ENCODE peak calls at places on chromosome 14, in four cellular contexts. One of them, this sample, is unnamed.

GRCh38 chr14:92198804-92199203 is 77.0 kb downstream of the CPSF2 start:
- DNase-seq in anterior cingulate cortex: no peak
- DNase-seq in HT1080: no peak
- DNase-seq in stimulated activated naive CD4-positive, alpha-beta T cell: no peak
- DNase-seq in this sample: no peak

GRCh38 chr14:65318636-65319506 is 93.7 kb upstream of the FUT8 start:
- DNase-seq in HT1080: no peak
- DNase-seq in stimulated activated naive CD4-positive, alpha-beta T cell: no peak
- DNase-seq in anterior cingulate cortex: no peak
- DNase-seq in this sample: no peak

GRCh38 chr14:61668267-61668666 is 27.0 kb upstream of the HIF1A start:
- DNase-seq in anterior cingulate cortex: no peak
- DNase-seq in HT1080: peak; percentile 76
- DNase-seq in stimulated activated naive CD4-positive, alpha-beta T cell: no peak
- DNase-seq in this sample: no peak

GRCh38 chr14:96567289-96567899 is 65.2 kb downstream of the PAPOLA start:
- DNase-seq in anterior cingulate cortex: peak; percentile 15
- DNase-seq in stimulated activated naive CD4-positive, alpha-beta T cell: no peak
- DNase-seq in HT1080: peak; percentile 26
- DNase-seq in this sample: peak; percentile 12

GRCh38 chr14:67722293-67722692 is 20.6 kb downstream of the RDH12 start:
- DNase-seq in HT1080: peak; percentile 12
- DNase-seq in stimulated activated naive CD4-positive, alpha-beta T cell: no peak
- DNase-seq in anterior cingulate cortex: peak; percentile 82
- DNase-seq in this sample: no peak

GRCh38 chr14:91883770-91884169 is 16.4 kb upstream of the TC2N start:
- DNase-seq in anterior cingulate cortex: no peak
- DNase-seq in stimulated activated naive CD4-positive, alpha-beta T cell: no peak
- DNase-seq in HT1080: no peak
- DNase-seq in this sample: no peak

GRCh38 chr14:90491868-90492560 is 95.2 kb downstream of the CALM1 start:
- DNase-seq in stimulated activated naive CD4-positive, alpha-beta T cell: no peak
- DNase-seq in anterior cingulate cortex: peak; percentile 67
- DNase-seq in HT1080: no peak
- DNase-seq in this sample: no peak

GRCh38 chr14:55412686-55413085 is 1.1 kb upstream of the ATG14 start:
- DNase-seq in stimulated activated naive CD4-positive, alpha-beta T cell: no peak
- DNase-seq in anterior cingulate cortex: no peak
- DNase-seq in HT1080: no peak
- DNase-seq in this sample: no peak

GRCh38 chr14:69054030-69054429 is 74.9 kb upstream of the ACTN1 start:
- DNase-seq in stimulated activated naive CD4-positive, alpha-beta T cell: no peak
- DNase-seq in anterior cingulate cortex: no peak
- DNase-seq in HT1080: no peak
- DNase-seq in this sample: no peak

GRCh38 chr14:41604793-41605534 is 1.7 kb upstream of the LRFN5 start:
- DNase-seq in stimulated activated naive CD4-positive, alpha-beta T cell: no peak
- DNase-seq in anterior cingulate cortex: peak; percentile 48
- DNase-seq in HT1080: no peak
- DNase-seq in this sample: no peak

GRCh38 chr14:99099051-99099787 is 172.8 kb downstream of the BCL11B start:
- DNase-seq in stimulated activated naive CD4-positive, alpha-beta T cell: no peak
- DNase-seq in anterior cingulate cortex: no peak
- DNase-seq in HT1080: no peak
- DNase-seq in this sample: no peak

GRCh38 chr14:69246331-69246730 is 13.6 kb upstream of the GALNT16 start:
- DNase-seq in stimulated activated naive CD4-positive, alpha-beta T cell: no peak
- DNase-seq in HT1080: no peak
- DNase-seq in anterior cingulate cortex: no peak
- DNase-seq in this sample: no peak

GRCh38 chr14:104383931-104384775 is 195.4 kb upstream of the C14orf180 start:
- DNase-seq in HT1080: no peak
- DNase-seq in anterior cingulate cortex: no peak
- DNase-seq in stimulated activated naive CD4-positive, alpha-beta T cell: no peak
- DNase-seq in this sample: no peak

GRCh38 chr14:41607966-41608663 is 1.4 kb downstream of the LRFN5 start:
- DNase-seq in anterior cingulate cortex: peak; percentile 10
- DNase-seq in stimulated activated naive CD4-positive, alpha-beta T cell: no peak
- DNase-seq in HT1080: no peak
- DNase-seq in this sample: no peak

GRCh38 chr14:92974541-92975345 is 51.8 kb downstream of the CHGA start:
- DNase-seq in anterior cingulate cortex: no peak
- DNase-seq in stimulated activated naive CD4-positive, alpha-beta T cell: no peak
- DNase-seq in HT1080: no peak
- DNase-seq in this sample: no peak

GRCh38 chr14:101122114-101122854 is 218.8 kb upstream of the RTL1 start:
- DNase-seq in stimulated activated naive CD4-positive, alpha-beta T cell: no peak
- DNase-seq in anterior cingulate cortex: no peak
- DNase-seq in HT1080: no peak
- DNase-seq in this sample: no peak